ENCODE peak calls at places on chromosomes 3 and 15, in five cellular contexts. One of them, this sample, is unnamed.
A peak's percentile ranks its signal among the peaks of the same experiment; 100 is the strongest.

GRCh38 chr15:62115847-62116246 is 49.1 kb downstream of the C2CD4A start:
- DNase-seq in H9: no peak
- DNase-seq in CD4-positive, alpha-beta T cell: no peak
- DNase-seq in ovary: no peak
- DNase-seq in Panc1: no peak
- DNase-seq in this sample: no peak

GRCh38 chr3:187361835-187362234 is 6.3 kb upstream of the RTP4 start:
- DNase-seq in CD4-positive, alpha-beta T cell: no peak
- DNase-seq in H9: no peak
- DNase-seq in Panc1: no peak
- DNase-seq in ovary: no peak
- DNase-seq in this sample: no peak

GRCh38 chr3:148360046-148360445 is 337.7 kb upstream of the AGTR1 start:
- DNase-seq in Panc1: no peak
- DNase-seq in ovary: no peak
- DNase-seq in CD4-positive, alpha-beta T cell: no peak
- DNase-seq in H9: no peak
- DNase-seq in this sample: no peak

GRCh38 chr3:155390361-155390760 is 96.9 kb upstream of the STRIT1 start:
- DNase-seq in ovary: no peak
- DNase-seq in Panc1: no peak
- DNase-seq in CD4-positive, alpha-beta T cell: no peak
- DNase-seq in H9: no peak
- DNase-seq in this sample: no peak

GRCh38 chr15:42494998-42495360 is 455 bp upstream of the SNAP23 start:
- DNase-seq in H9: no peak
- DNase-seq in ovary: no peak
- DNase-seq in CD4-positive, alpha-beta T cell: no peak
- DNase-seq in Panc1: no peak
- DNase-seq in this sample: peak; percentile 57

GRCh38 chr3:20110826-20111225 is 70.6 kb downstream of the KAT2B start:
- DNase-seq in Panc1: no peak
- DNase-seq in H9: no peak
- DNase-seq in CD4-positive, alpha-beta T cell: no peak
- DNase-seq in ovary: no peak
- DNase-seq in this sample: no peak

GRCh38 chr3:40008796-40009195 is 199.4 kb downstream of the MYRIP start:
- DNase-seq in CD4-positive, alpha-beta T cell: no peak
- DNase-seq in ovary: no peak
- DNase-seq in Panc1: no peak
- DNase-seq in H9: no peak
- DNase-seq in this sample: no peak

GRCh38 chr3:58088501-58088900 is 80.3 kb downstream of the FLNB start:
- DNase-seq in Panc1: no peak
- DNase-seq in ovary: no peak
- DNase-seq in CD4-positive, alpha-beta T cell: no peak
- DNase-seq in H9: no peak
- DNase-seq in this sample: no peak

GRCh38 chr3:36957862-36958686 is 13.2 kb upstream of the TRANK1 start:
- DNase-seq in ovary: no peak
- DNase-seq in Panc1: no peak
- DNase-seq in CD4-positive, alpha-beta T cell: no peak
- DNase-seq in H9: no peak
- DNase-seq in this sample: peak; percentile 57

GRCh38 chr15:85929786-85930185 is 135.1 kb upstream of the KLHL25 start:
- DNase-seq in CD4-positive, alpha-beta T cell: no peak
- DNase-seq in ovary: no peak
- DNase-seq in Panc1: no peak
- DNase-seq in H9: no peak
- DNase-seq in this sample: no peak

GRCh38 chr3:57007513-57008415 is 52.7 kb upstream of the SPATA12 start:
- DNase-seq in CD4-positive, alpha-beta T cell: no peak
- DNase-seq in ovary: peak; percentile 80
- DNase-seq in Panc1: no peak
- DNase-seq in H9: no peak
- DNase-seq in this sample: peak; percentile 45

GRCh38 chr3:126557761-126558160 is 971 bp downstream of the C3orf22 start:
- DNase-seq in CD4-positive, alpha-beta T cell: no peak
- DNase-seq in H9: peak; percentile 34
- DNase-seq in Panc1: no peak
- DNase-seq in ovary: no peak
- DNase-seq in this sample: no peak

DNA sequence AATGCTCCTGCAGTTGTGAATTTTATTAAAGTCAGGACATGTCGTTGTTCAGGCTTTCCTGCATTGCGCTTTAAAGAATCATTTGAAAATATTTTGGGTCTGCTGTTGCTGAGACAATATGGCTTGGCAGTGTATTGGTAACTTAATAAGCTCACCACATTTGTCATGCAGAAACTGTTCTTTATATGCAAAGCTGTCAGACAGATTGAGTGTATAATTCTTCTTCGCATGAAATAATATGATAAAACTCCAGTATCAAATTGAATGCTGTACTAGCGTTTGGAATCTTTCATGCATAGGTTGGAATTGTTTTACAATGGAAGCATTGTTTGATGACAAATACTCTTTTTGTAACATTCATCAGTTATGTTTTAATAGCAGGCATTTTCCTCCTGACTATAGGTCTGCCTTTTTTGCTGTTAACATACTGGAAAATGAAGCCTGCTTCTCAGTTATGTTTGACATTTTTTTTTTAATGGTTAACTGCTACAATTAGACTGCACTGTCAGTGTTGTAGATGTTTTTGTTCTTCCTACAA is 53.9 kb downstream of the RBMS3 start:
- DNase-seq in H9: no peak
- DNase-seq in Panc1: no peak
- DNase-seq in ovary: no peak
- DNase-seq in CD4-positive, alpha-beta T cell: no peak
- DNase-seq in this sample: no peak
- H3K27ac ChIP-seq in H9: no peak overlapping the region
- H3K27ac ChIP-seq in Panc1: no peak overlapping the region
- H3K27ac ChIP-seq in ovary: no peak overlapping the region
- H3K27ac ChIP-seq in CD4-positive, alpha-beta T cell: no peak overlapping the region
- H3K27ac ChIP-seq in this sample: no peak overlapping the region

DNA sequence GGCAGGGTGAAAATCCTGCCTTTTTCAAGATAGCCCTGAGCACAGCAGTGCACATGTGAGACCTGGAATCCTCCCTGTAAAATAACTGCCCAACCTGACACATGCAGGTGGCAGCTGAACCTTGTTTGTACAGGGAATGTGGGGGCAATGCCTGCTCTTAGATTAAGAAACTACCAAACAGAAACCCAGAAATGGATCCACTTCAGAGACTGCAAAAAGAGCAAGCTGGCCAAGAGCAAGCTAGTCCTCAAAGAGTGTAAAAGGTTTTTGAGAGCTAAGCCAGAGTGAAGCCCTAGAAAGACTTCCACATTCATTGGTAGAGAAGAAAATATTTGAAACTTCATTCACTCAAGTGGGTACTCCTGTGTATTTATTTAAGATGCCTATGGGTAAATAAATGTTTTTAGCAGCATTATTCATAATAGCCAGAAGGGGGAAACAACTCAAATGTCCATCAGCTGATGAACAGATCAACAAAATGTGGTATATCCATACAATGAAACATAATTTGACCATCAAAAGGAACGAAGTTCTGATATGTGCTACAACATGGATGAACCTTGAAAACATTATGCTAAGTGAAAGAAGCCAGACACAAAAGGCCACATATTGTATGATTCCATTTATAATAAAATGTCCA is 96.0 kb upstream of the TSC22D2 start:
- DNase-seq in Panc1: no peak
- DNase-seq in ovary: no peak
- DNase-seq in CD4-positive, alpha-beta T cell: no peak
- DNase-seq in H9: no peak
- DNase-seq in this sample: no peak
- TF ChIP-seq CTCF in Panc1: no peak
- TF ChIP-seq CTCF in ovary: no peak
- TF ChIP-seq CTCF in CD4-positive, alpha-beta T cell: no peak
- TF ChIP-seq CTCF in H9: no peak
- TF ChIP-seq CTCF in this sample: no peak

DNA sequence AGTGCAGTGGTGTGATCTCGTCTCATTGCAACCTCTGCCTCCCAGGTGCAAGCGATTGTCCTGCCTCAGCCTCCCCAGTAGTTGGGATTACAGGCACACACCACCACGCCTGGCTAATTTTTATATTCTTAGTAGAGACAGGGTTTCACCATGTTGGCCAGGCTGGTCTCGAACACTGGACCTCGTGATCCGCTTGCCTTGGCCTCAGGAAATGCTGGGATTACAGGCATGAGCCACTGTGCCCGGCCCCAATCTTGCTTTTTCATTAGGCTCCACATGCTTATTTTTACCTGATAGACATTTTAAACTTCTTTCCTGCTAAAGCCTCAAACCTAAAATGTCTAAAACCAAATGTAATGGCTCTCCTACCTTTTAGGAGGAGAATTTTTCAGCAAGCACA is 817.0 kb upstream of the NECTIN3 start:
- DNase-seq in CD4-positive, alpha-beta T cell: no peak
- DNase-seq in H9: no peak
- DNase-seq in ovary: no peak
- DNase-seq in Panc1: no peak
- DNase-seq in this sample: no peak
- H3K27ac ChIP-seq in CD4-positive, alpha-beta T cell: no peak overlapping the region
- H3K27ac ChIP-seq in H9: no peak overlapping the region
- H3K27ac ChIP-seq in ovary: no peak overlapping the region
- H3K27ac ChIP-seq in Panc1: no peak overlapping the region
- H3K27ac ChIP-seq in this sample: no peak overlapping the region

DNA sequence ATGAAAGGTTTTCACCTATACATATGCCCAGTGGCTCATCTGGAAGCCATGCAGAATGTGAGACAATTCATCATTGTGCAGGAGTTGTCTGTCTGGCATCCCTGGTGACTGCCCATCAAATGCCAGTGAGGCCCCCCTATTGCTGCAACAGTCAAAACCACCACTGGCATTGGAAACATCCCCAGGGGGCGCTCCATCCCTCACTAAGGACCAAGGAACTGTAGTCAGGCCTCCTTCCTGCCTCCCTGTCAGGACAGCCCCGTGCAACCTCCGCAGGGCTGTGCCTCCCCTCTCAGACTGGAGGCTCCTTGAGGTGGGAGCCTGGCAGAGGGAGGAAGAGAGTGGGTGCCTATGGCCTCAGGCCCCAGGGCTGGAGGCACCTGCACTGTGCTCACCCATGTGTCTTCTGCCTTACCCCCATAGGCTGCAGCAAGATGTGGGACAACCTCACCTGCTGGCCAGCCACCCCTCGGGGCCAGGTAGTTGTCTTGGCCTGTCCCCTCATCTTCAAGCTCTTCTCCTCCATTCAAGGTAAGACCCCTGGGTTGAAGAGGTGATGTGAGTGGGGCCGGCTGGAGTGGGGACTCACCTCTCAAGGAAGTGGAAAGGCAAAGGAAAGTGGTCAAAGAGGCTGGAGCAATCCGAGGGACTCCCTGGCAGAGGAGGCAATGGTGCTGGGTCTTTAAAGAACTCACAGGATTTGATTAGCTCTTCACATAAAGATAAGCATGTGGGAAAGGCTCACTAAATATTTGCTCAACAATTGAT is 16.5 kb downstream of the VIPR1 start:
- DNase-seq in Panc1: no peak
- DNase-seq in ovary: no peak
- DNase-seq in H9: peak; percentile 76
- DNase-seq in CD4-positive, alpha-beta T cell: no peak
- DNase-seq in this sample: no peak
- TF ChIP-seq CTCF in Panc1: no peak
- TF ChIP-seq CTCF in ovary: no peak
- TF ChIP-seq CTCF in H9: peak; percentile 69
- TF ChIP-seq CTCF in CD4-positive, alpha-beta T cell: peak; percentile 37
- TF ChIP-seq CTCF in this sample: no peak

This sample was measured in RWPE1.